ENCODE peak calls at places on chromosomes 11 and 22, in nine cellular contexts. One of them, this sample, is unnamed.

GRCh38 chr11:93585758-93586157 is 42.6 kb upstream of the SMCO4 start:
- DNase-seq in GM06990: no peak
- DNase-seq in fibroblast of lung: peak; percentile 69
- DNase-seq in B cell: no peak
- DNase-seq in nephron progenitor cell: no peak
- DNase-seq in foreskin fibroblast: peak; percentile 52
- DNase-seq in NB4: peak; percentile 19
- DNase-seq in glutamatergic neuron: no peak
- DNase-seq in MM.1S: no peak
- DNase-seq in this sample: peak; percentile 67

GRCh38 chr22:23110922-23111527 is 30.8 kb downstream of the RSPH14 start:
- DNase-seq in GM06990: no peak
- DNase-seq in fibroblast of lung: no peak
- DNase-seq in B cell: no peak
- DNase-seq in nephron progenitor cell: no peak
- DNase-seq in foreskin fibroblast: no peak
- DNase-seq in NB4: no peak
- DNase-seq in glutamatergic neuron: no peak
- DNase-seq in MM.1S: no peak
- DNase-seq in this sample: peak; percentile 17

GRCh38 chr11:34855021-34855753 is 61.0 kb downstream of the APIP start:
- DNase-seq in GM06990: no peak
- DNase-seq in fibroblast of lung: no peak
- DNase-seq in B cell: no peak
- DNase-seq in nephron progenitor cell: no peak
- DNase-seq in foreskin fibroblast: no peak
- DNase-seq in NB4: no peak
- DNase-seq in glutamatergic neuron: no peak
- DNase-seq in MM.1S: no peak
- DNase-seq in this sample: peak; percentile 43

GRCh38 chr11:15106201-15106965 is 8.3 kb upstream of the INSC start:
- DNase-seq in GM06990: no peak
- DNase-seq in fibroblast of lung: peak; percentile 86
- DNase-seq in B cell: no peak
- DNase-seq in nephron progenitor cell: no peak
- DNase-seq in foreskin fibroblast: peak; percentile 84
- DNase-seq in NB4: no peak
- DNase-seq in glutamatergic neuron: no peak
- DNase-seq in MM.1S: no peak
- DNase-seq in this sample: peak; percentile 77

GRCh38 chr11:101003468-101003867 is 126.1 kb downstream of the PGR start:
- DNase-seq in GM06990: peak; percentile 4
- DNase-seq in fibroblast of lung: no peak
- DNase-seq in B cell: no peak
- DNase-seq in nephron progenitor cell: no peak
- DNase-seq in foreskin fibroblast: no peak
- DNase-seq in NB4: peak; percentile 2
- DNase-seq in glutamatergic neuron: no peak
- DNase-seq in MM.1S: no peak
- DNase-seq in this sample: peak; percentile 34

GRCh38 chr11:112958670-112959069 is 2.5 kb upstream of the NCAM1 start:
- DNase-seq in GM06990: no peak
- DNase-seq in fibroblast of lung: peak; percentile 30
- DNase-seq in B cell: no peak
- DNase-seq in nephron progenitor cell: no peak
- DNase-seq in foreskin fibroblast: peak; percentile 19
- DNase-seq in NB4: no peak
- DNase-seq in glutamatergic neuron: no peak
- DNase-seq in MM.1S: no peak
- DNase-seq in this sample: peak; percentile 52

GRCh38 chr22:43879901-43880742 is 11.7 kb downstream of the PNPLA5 start:
- DNase-seq in GM06990: no peak
- DNase-seq in fibroblast of lung: no peak
- DNase-seq in B cell: no peak
- DNase-seq in nephron progenitor cell: no peak
- DNase-seq in foreskin fibroblast: no peak
- DNase-seq in NB4: no peak
- DNase-seq in glutamatergic neuron: no peak
- DNase-seq in MM.1S: no peak
- DNase-seq in this sample: no peak

GRCh38 chr11:34492806-34493414 is 20.7 kb downstream of the ELF5 start:
- DNase-seq in GM06990: no peak
- DNase-seq in fibroblast of lung: peak; percentile 69
- DNase-seq in B cell: peak; percentile 64
- DNase-seq in nephron progenitor cell: peak; percentile 70
- DNase-seq in foreskin fibroblast: peak; percentile 38
- DNase-seq in NB4: peak; percentile 82
- DNase-seq in glutamatergic neuron: peak; percentile 61
- DNase-seq in MM.1S: peak; percentile 60
- DNase-seq in this sample: peak; percentile 76

GRCh38 chr11:115488945-115489344 is 15.3 kb downstream of the CADM1 start:
- DNase-seq in GM06990: no peak
- DNase-seq in fibroblast of lung: peak; percentile 39
- DNase-seq in B cell: no peak
- DNase-seq in nephron progenitor cell: no peak
- DNase-seq in foreskin fibroblast: no peak
- DNase-seq in NB4: no peak
- DNase-seq in glutamatergic neuron: no peak
- DNase-seq in MM.1S: no peak
- DNase-seq in this sample: no peak

GRCh38 chr22:19044381-19044780 is 77.8 kb downstream of the DGCR2 start:
- DNase-seq in GM06990: no peak
- DNase-seq in fibroblast of lung: no peak
- DNase-seq in B cell: no peak
- DNase-seq in nephron progenitor cell: no peak
- DNase-seq in foreskin fibroblast: no peak
- DNase-seq in NB4: no peak
- DNase-seq in glutamatergic neuron: no peak
- DNase-seq in MM.1S: no peak
- DNase-seq in this sample: no peak

GRCh38 chr11:76744186-76745058 is 38.7 kb upstream of the TSKU start:
- DNase-seq in GM06990: no peak
- DNase-seq in fibroblast of lung: peak; percentile 14
- DNase-seq in B cell: no peak
- DNase-seq in nephron progenitor cell: no peak
- DNase-seq in foreskin fibroblast: peak; percentile 60
- DNase-seq in NB4: no peak
- DNase-seq in glutamatergic neuron: no peak
- DNase-seq in MM.1S: no peak
- DNase-seq in this sample: no peak

GRCh38 chr11:70951139-70951804 is 301.1 kb downstream of the SHANK2 start:
- DNase-seq in GM06990: no peak
- DNase-seq in fibroblast of lung: no peak
- DNase-seq in B cell: no peak
- DNase-seq in nephron progenitor cell: no peak
- DNase-seq in foreskin fibroblast: no peak
- DNase-seq in NB4: peak; percentile 11
- DNase-seq in glutamatergic neuron: no peak
- DNase-seq in MM.1S: no peak
- DNase-seq in this sample: peak; percentile 0

GRCh38 chr11:112882494-112883381 is 78.5 kb upstream of the NCAM1 start:
- DNase-seq in GM06990: no peak
- DNase-seq in fibroblast of lung: no peak
- DNase-seq in B cell: no peak
- DNase-seq in nephron progenitor cell: no peak
- DNase-seq in foreskin fibroblast: no peak
- DNase-seq in NB4: no peak
- DNase-seq in glutamatergic neuron: no peak
- DNase-seq in MM.1S: no peak
- DNase-seq in this sample: no peak

GRCh38 chr11:12376259-12376971 is 956 bp upstream of the PARVA start:
- DNase-seq in GM06990: no peak
- DNase-seq in fibroblast of lung: peak; percentile 84
- DNase-seq in B cell: no peak
- DNase-seq in nephron progenitor cell: no peak
- DNase-seq in foreskin fibroblast: peak; percentile 65
- DNase-seq in NB4: no peak
- DNase-seq in glutamatergic neuron: no peak
- DNase-seq in MM.1S: no peak
- DNase-seq in this sample: no peak

GRCh38 chr11:87878373-87878779 is 296.9 kb downstream of the RAB38 start:
- DNase-seq in GM06990: no peak
- DNase-seq in fibroblast of lung: peak; percentile 67
- DNase-seq in B cell: no peak
- DNase-seq in nephron progenitor cell: no peak
- DNase-seq in foreskin fibroblast: peak; percentile 37
- DNase-seq in NB4: peak; percentile 44
- DNase-seq in glutamatergic neuron: no peak
- DNase-seq in MM.1S: peak; percentile 41
- DNase-seq in this sample: peak; percentile 57
- TF ChIP-seq CTCF in GM06990: peak; percentile 59
- TF ChIP-seq CTCF in fibroblast of lung: peak; percentile 67
- TF ChIP-seq CTCF in B cell: no peak
- TF ChIP-seq CTCF in nephron progenitor cell: peak; percentile 41
- TF ChIP-seq CTCF in foreskin fibroblast: peak; percentile 63
- TF ChIP-seq CTCF in NB4: peak; percentile 35
- TF ChIP-seq CTCF in glutamatergic neuron: peak; percentile 52
- TF ChIP-seq CTCF in MM.1S: peak; percentile 59
- TF ChIP-seq CTCF in this sample: peak; percentile 56

DNA sequence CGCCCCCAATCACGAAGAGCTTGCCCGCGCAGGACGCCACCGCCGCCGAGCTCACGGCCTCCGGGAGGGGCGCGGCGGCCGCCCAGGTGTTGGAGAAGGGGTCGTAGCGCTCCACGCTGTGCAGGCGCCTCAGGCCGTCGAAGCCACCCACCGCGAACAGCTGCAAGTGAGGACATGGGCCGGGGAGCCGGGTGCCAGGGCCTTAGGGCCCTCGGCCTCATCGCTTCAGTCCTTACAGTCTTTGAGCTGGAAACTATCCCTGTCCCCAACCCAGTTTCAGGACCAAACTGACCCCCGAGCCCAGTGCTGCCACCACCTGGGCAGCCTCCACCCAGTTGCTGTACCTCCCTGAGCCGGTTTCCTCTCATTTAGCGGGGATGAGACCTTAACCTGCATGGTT is 7.6 kb downstream of the KLHL35 start:
- DNase-seq in GM06990: no peak
- DNase-seq in fibroblast of lung: no peak
- DNase-seq in B cell: no peak
- DNase-seq in nephron progenitor cell: no peak
- DNase-seq in foreskin fibroblast: no peak
- DNase-seq in NB4: peak; percentile 43
- DNase-seq in glutamatergic neuron: no peak
- DNase-seq in MM.1S: no peak
- DNase-seq in this sample: no peak
- TF ChIP-seq CTCF in GM06990: peak; percentile 27
- TF ChIP-seq CTCF in fibroblast of lung: peak; percentile 9
- TF ChIP-seq CTCF in B cell: no peak
- TF ChIP-seq CTCF in nephron progenitor cell: no peak
- TF ChIP-seq CTCF in foreskin fibroblast: no peak
- TF ChIP-seq CTCF in NB4: peak; percentile 52
- TF ChIP-seq CTCF in glutamatergic neuron: no peak
- TF ChIP-seq CTCF in MM.1S: peak; percentile 14
- TF ChIP-seq CTCF in this sample: no peak

DNA sequence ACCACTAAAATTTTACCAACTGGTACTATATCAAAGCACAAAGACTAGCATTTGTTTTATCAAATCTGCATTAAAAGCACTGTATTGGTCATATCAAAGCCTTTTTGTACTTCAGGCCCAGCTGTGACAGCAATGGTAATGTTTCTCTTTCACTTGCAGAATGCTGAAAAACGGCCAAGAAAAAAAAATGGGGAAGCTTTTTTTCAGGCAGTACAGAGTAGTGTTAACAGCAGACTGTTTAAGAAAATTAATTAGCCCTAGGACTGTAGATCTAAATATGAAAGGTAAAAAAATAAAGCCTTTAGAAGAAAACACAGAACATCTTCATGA is 33.3 kb downstream of the DENND5A start:
- DNase-seq in GM06990: no peak
- DNase-seq in fibroblast of lung: peak; percentile 81
- DNase-seq in B cell: peak; percentile 55
- DNase-seq in nephron progenitor cell: no peak
- DNase-seq in foreskin fibroblast: no peak
- DNase-seq in NB4: peak; percentile 57
- DNase-seq in glutamatergic neuron: no peak
- DNase-seq in MM.1S: peak; percentile 72
- DNase-seq in this sample: no peak
- TF ChIP-seq CTCF in GM06990: no peak
- TF ChIP-seq CTCF in fibroblast of lung: no peak
- TF ChIP-seq CTCF in B cell: no peak
- TF ChIP-seq CTCF in nephron progenitor cell: no peak
- TF ChIP-seq CTCF in foreskin fibroblast: no peak
- TF ChIP-seq CTCF in NB4: no peak
- TF ChIP-seq CTCF in glutamatergic neuron: no peak
- TF ChIP-seq CTCF in MM.1S: no peak
- TF ChIP-seq CTCF in this sample: no peak

GRCh38 chr22:30802202-30803166 is 107.8 kb downstream of the OSBP2 start:
- DNase-seq in GM06990: peak; percentile 79
- DNase-seq in fibroblast of lung: peak; percentile 90
- DNase-seq in B cell: peak; percentile 53
- DNase-seq in nephron progenitor cell: peak; percentile 94
- DNase-seq in foreskin fibroblast: peak; percentile 93
- DNase-seq in NB4: peak; percentile 91
- DNase-seq in glutamatergic neuron: peak; percentile 89
- DNase-seq in MM.1S: peak; percentile 93
- DNase-seq in this sample: peak; percentile 91
- TF ChIP-seq CTCF in GM06990: no peak
- TF ChIP-seq CTCF in fibroblast of lung: no peak
- TF ChIP-seq CTCF in B cell: no peak
- TF ChIP-seq CTCF in nephron progenitor cell: peak; percentile 17
- TF ChIP-seq CTCF in foreskin fibroblast: peak; percentile 4
- TF ChIP-seq CTCF in NB4: no peak
- TF ChIP-seq CTCF in glutamatergic neuron: peak; percentile 45
- TF ChIP-seq CTCF in MM.1S: peak; percentile 6
- TF ChIP-seq CTCF in this sample: no peak